ENCODE peak calls at places on chromosome 22, in five cellular contexts. One of them, this sample, is unnamed.

GRCh38 chr22:23196165-23196564 is 15.9 kb downstream of the BCR start:
- DNase-seq in GM23248: no peak
- DNase-seq in T-helper 1 cell: no peak
- DNase-seq in stimulated activated CD4-positive, alpha-beta T cell treated with anti-CD3 and anti-CD28 coated beads, Interleukin-2, amount 100 ng/mL, for 48 hours: no peak
- DNase-seq in naive thymus-derived CD4-positive, alpha-beta T cell: no peak
- DNase-seq in this sample: no peak

GRCh38 chr22:42624551-42625106 is 9.9 kb upstream of the POLDIP3 start:
- DNase-seq in naive thymus-derived CD4-positive, alpha-beta T cell: no peak
- DNase-seq in GM23248: no peak
- DNase-seq in stimulated activated CD4-positive, alpha-beta T cell treated with anti-CD3 and anti-CD28 coated beads, Interleukin-2, amount 100 ng/mL, for 48 hours: no peak
- DNase-seq in T-helper 1 cell: no peak
- DNase-seq in this sample: no peak

GRCh38 chr22:23166841-23167610 is 13.3 kb upstream of the BCR start:
- DNase-seq in naive thymus-derived CD4-positive, alpha-beta T cell: no peak
- DNase-seq in GM23248: no peak
- DNase-seq in T-helper 1 cell: no peak
- DNase-seq in stimulated activated CD4-positive, alpha-beta T cell treated with anti-CD3 and anti-CD28 coated beads, Interleukin-2, amount 100 ng/mL, for 48 hours: no peak
- DNase-seq in this sample: no peak

GRCh38 chr22:44497904-44498242 is at the start of gene RTL6:
- DNase-seq in T-helper 1 cell: no peak
- DNase-seq in stimulated activated CD4-positive, alpha-beta T cell treated with anti-CD3 and anti-CD28 coated beads, Interleukin-2, amount 100 ng/mL, for 48 hours: no peak
- DNase-seq in GM23248: no peak
- DNase-seq in naive thymus-derived CD4-positive, alpha-beta T cell: no peak
- DNase-seq in this sample: no peak

GRCh38 chr22:40819741-40820140 is 595 bp upstream of the SLC25A17 start:
- DNase-seq in T-helper 1 cell: no peak
- DNase-seq in naive thymus-derived CD4-positive, alpha-beta T cell: no peak
- DNase-seq in stimulated activated CD4-positive, alpha-beta T cell treated with anti-CD3 and anti-CD28 coated beads, Interleukin-2, amount 100 ng/mL, for 48 hours: no peak
- DNase-seq in GM23248: peak
- DNase-seq in this sample: no peak

GRCh38 chr22:20238567-20239062 is 29.5 kb downstream of the RTN4R start:
- DNase-seq in stimulated activated CD4-positive, alpha-beta T cell treated with anti-CD3 and anti-CD28 coated beads, Interleukin-2, amount 100 ng/mL, for 48 hours: peak
- DNase-seq in naive thymus-derived CD4-positive, alpha-beta T cell: peak
- DNase-seq in GM23248: peak
- DNase-seq in T-helper 1 cell: no peak
- DNase-seq in this sample: no peak

GRCh38 chr22:20807315-20807752 is 33.4 kb downstream of the SERPIND1 start:
- DNase-seq in GM23248: peak
- DNase-seq in stimulated activated CD4-positive, alpha-beta T cell treated with anti-CD3 and anti-CD28 coated beads, Interleukin-2, amount 100 ng/mL, for 48 hours: no peak
- DNase-seq in T-helper 1 cell: no peak
- DNase-seq in naive thymus-derived CD4-positive, alpha-beta T cell: no peak
- DNase-seq in this sample: no peak

GRCh38 chr22:23575601-23576000 is 4.5 kb downstream of the IGLL1 start:
- DNase-seq in stimulated activated CD4-positive, alpha-beta T cell treated with anti-CD3 and anti-CD28 coated beads, Interleukin-2, amount 100 ng/mL, for 48 hours: no peak
- DNase-seq in naive thymus-derived CD4-positive, alpha-beta T cell: no peak
- DNase-seq in T-helper 1 cell: no peak
- DNase-seq in GM23248: no peak
- DNase-seq in this sample: no peak

GRCh38 chr22:27150530-27150909 is 493.1 kb downstream of the MIAT start:
- DNase-seq in naive thymus-derived CD4-positive, alpha-beta T cell: no peak
- DNase-seq in GM23248: peak
- DNase-seq in stimulated activated CD4-positive, alpha-beta T cell treated with anti-CD3 and anti-CD28 coated beads, Interleukin-2, amount 100 ng/mL, for 48 hours: no peak
- DNase-seq in T-helper 1 cell: no peak
- DNase-seq in this sample: no peak

GRCh38 chr22:19709063-19709769 is 5.1 kb upstream of the SEPTIN5 start:
- DNase-seq in GM23248: peak
- DNase-seq in T-helper 1 cell: no peak
- DNase-seq in naive thymus-derived CD4-positive, alpha-beta T cell: no peak
- DNase-seq in stimulated activated CD4-positive, alpha-beta T cell treated with anti-CD3 and anti-CD28 coated beads, Interleukin-2, amount 100 ng/mL, for 48 hours: no peak
- DNase-seq in this sample: no peak

GRCh38 chr22:40347300-40347699 is 1.0 kb downstream of the ADSL start:
- DNase-seq in GM23248: no peak
- DNase-seq in T-helper 1 cell: no peak
- DNase-seq in stimulated activated CD4-positive, alpha-beta T cell treated with anti-CD3 and anti-CD28 coated beads, Interleukin-2, amount 100 ng/mL, for 48 hours: no peak
- DNase-seq in naive thymus-derived CD4-positive, alpha-beta T cell: no peak
- DNase-seq in this sample: no peak

GRCh38 chr22:46074771-46075551 is 75.4 kb upstream of the PPARA start:
- DNase-seq in stimulated activated CD4-positive, alpha-beta T cell treated with anti-CD3 and anti-CD28 coated beads, Interleukin-2, amount 100 ng/mL, for 48 hours: no peak
- DNase-seq in T-helper 1 cell: peak
- DNase-seq in GM23248: peak
- DNase-seq in naive thymus-derived CD4-positive, alpha-beta T cell: no peak
- DNase-seq in this sample: no peak

GRCh38 chr22:20656902-20657836 is 116.7 kb upstream of the SERPIND1 start:
- DNase-seq in stimulated activated CD4-positive, alpha-beta T cell treated with anti-CD3 and anti-CD28 coated beads, Interleukin-2, amount 100 ng/mL, for 48 hours: no peak
- DNase-seq in GM23248: no peak
- DNase-seq in T-helper 1 cell: no peak
- DNase-seq in naive thymus-derived CD4-positive, alpha-beta T cell: no peak
- DNase-seq in this sample: no peak

GRCh38 chr22:42967933-42968332 is 47.0 kb downstream of the PACSIN2 start:
- DNase-seq in GM23248: peak
- DNase-seq in stimulated activated CD4-positive, alpha-beta T cell treated with anti-CD3 and anti-CD28 coated beads, Interleukin-2, amount 100 ng/mL, for 48 hours: no peak
- DNase-seq in T-helper 1 cell: no peak
- DNase-seq in naive thymus-derived CD4-positive, alpha-beta T cell: no peak
- DNase-seq in this sample: no peak